ENCODE peak calls at places on chromosomes 4 and X, in eight cellular contexts. I is fibroblast of pulmonary artery, H is neural crest cell, W is K562, S is foreskin keratinocyte, O is hepatocyte, N is cardiac fibroblast, Q is GM10248. Y is an unnamed sample.
A peak's percentile ranks its signal among the peaks of the same experiment; 100 is the strongest.

GRCh38 chr4:126221717-126222116 is 907.0 kb downstream of the FAT4 start:
- DNase-seq in S (no peak), W (no peak), N (no peak), I (no peak), H (no peak), Q (no peak), O (no peak), Y (no peak)

GRCh38 chr4:122836941-122837340 is 10.3 kb downstream of the FGF2 start:
- DNase-seq in N (peak; percentile 86), W (no peak), I (peak; percentile 35), H (no peak), O (no peak), Q (no peak), S (no peak), Y (no peak)

GRCh38 chrX:40240844-40241243 is 143.1 kb upstream of the BCOR start:
- DNase-seq in W (no peak), I (no peak), N (no peak), Q (no peak), S (no peak), O (peak; percentile 25), H (no peak), Y (no peak)

GRCh38 chrX:109749207-109749606 is 16.1 kb upstream of the ACSL4 start:
- DNase-seq in S (no peak), N (no peak), Q (no peak), O (no peak), H (no peak), W (no peak), I (no peak), Y (no peak)

GRCh38 chrX:141928432-141928831 is 24.7 kb downstream of the MAGEC1 start:
- DNase-seq in I (no peak), S (no peak), H (no peak), W (no peak), N (no peak), Q (no peak), O (no peak), Y (no peak)

GRCh38 chrX:146755214-146755613 is 54.4 kb upstream of the CXorf51B start:
- DNase-seq in N (no peak), S (no peak), Q (no peak), O (no peak), H (no peak), I (no peak), W (no peak), Y (no peak)

GRCh38 chr4:107742196-107742595 is 22.2 kb upstream of the PAPSS1 start:
- DNase-seq in W (no peak), I (no peak), N (no peak), Q (no peak), H (no peak), S (no peak), O (no peak), Y (no peak)

GRCh38 chr4:86032476-86033022 is 327.3 kb downstream of the MAPK10 start:
- DNase-seq in W (no peak), H (no peak), O (peak; percentile 63), I (peak; percentile 93), S (peak; percentile 94), N (peak; percentile 92), Q (no peak), Y (no peak)

GRCh38 chr4:18859468-18859867 is 837.9 kb upstream of the LCORL start:
- DNase-seq in I (no peak), W (no peak), O (no peak), Q (no peak), H (no peak), S (no peak), N (no peak), Y (no peak)

GRCh38 chr4:732480-732879 is 26.8 kb downstream of the PCGF3 start:
- DNase-seq in Q (no peak), N (no peak), I (no peak), O (no peak), W (no peak), S (no peak), H (no peak), Y (no peak)

GRCh38 chr4:70688795-70689231 is 481 bp downstream of the UTP3 start:
- DNase-seq in S (no peak), H (no peak), I (peak; percentile 20), O (peak; percentile 23), W (no peak), Q (no peak), N (no peak), Y (no peak)

GRCh38 chr4:140609548-140610425 is 41.0 kb upstream of the UCP1 start:
- DNase-seq in S (no peak), O (peak; percentile 59), W (peak; percentile 37), N (peak; percentile 70), I (peak; percentile 66), H (no peak), Q (peak; percentile 66), Y (no peak)

GRCh38 chr4:26343041-26343403 is 22.2 kb downstream of the RBPJ start:
- DNase-seq in O (no peak), Q (no peak), H (no peak), I (no peak), S (no peak), W (no peak), N (peak; percentile 33), Y (no peak)

GRCh38 chrX:148600131-148600530 is 99.7 kb downstream of the AFF2 start:
- DNase-seq in W (no peak), S (no peak), I (no peak), H (no peak), N (no peak), O (no peak), Q (no peak), Y (no peak)

GRCh38 chr4:7750972-7751371 is 188.7 kb downstream of the AFAP1 start:
- DNase-seq in O (no peak), W (no peak), H (no peak), I (no peak), Q (no peak), S (no peak), N (no peak), Y (no peak)

GRCh38 chrX:77446029-77446585 is 1.1 kb upstream of the FGF16 start:
- DNase-seq in I (no peak), S (no peak), H (no peak), W (no peak), N (no peak), Q (peak; percentile 18), O (peak; percentile 13), Y (no peak)

GRCh38 chr4:158775091-158775651 is 6.3 kb downstream of the FNIP2 start:
- DNase-seq in I (peak; percentile 79), S (no peak), N (peak; percentile 78), W (no peak), O (peak; percentile 36), H (no peak), Q (no peak), Y (no peak)

DNA sequence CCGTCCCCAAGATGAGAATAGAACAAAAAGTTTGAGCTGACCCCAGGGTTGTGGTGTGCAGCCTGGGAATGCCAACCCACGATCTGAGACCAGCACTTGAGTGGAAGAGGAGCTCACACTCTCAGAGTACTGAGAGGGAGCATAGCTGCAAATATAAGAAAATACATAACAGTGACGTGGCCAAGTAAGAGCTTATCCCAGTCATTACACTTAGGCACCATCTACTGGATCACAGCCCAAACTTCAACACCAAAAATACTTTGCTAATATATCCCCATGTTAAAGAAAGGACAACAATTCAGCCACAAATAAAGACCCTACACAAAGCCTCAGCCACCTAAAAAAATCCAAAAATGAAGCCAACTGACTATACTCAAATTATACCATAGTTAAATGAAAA is 33.3 kb upstream of the CXCL6 start:
- DNase-seq in Q (no peak), O (no peak), N (peak; percentile 38), I (no peak), H (no peak), S (no peak), W (no peak), Y (no peak)
- TF ChIP-seq CTCF in Q (no peak), O (no peak), N (peak; percentile 5), I (no peak), H (no peak), S (peak; percentile 19), W (peak; percentile 38), Y (no peak)

GRCh38 chrX:124228849-124229248 is 103.6 kb upstream of the TEX13D start:
- DNase-seq in Q (no peak), O (no peak), W (no peak), H (no peak), I (no peak), N (no peak), S (no peak), Y (no peak)
- TF ChIP-seq CTCF in Q (no peak), O (no peak), W (no peak), H (no peak), I (no peak), N (no peak), S (no peak), Y (peak; percentile 58)

GRCh38 chr4:56978750-56979303 is at the start of gene POLR2B:
- DNase-seq in H (peak; percentile 95), N (peak; percentile 96), W (peak; percentile 77), O (peak; percentile 96), Q (peak; percentile 87), S (peak; percentile 82), I (peak; percentile 95), Y (peak; percentile 81)

GRCh38 chr4:56976283-56976877 is 1.0 kb downstream of the NOA1 start:
- DNase-seq in S (peak; percentile 2), N (no peak), Q (peak; percentile 21), H (no peak), W (peak; percentile 20), I (no peak), O (no peak), Y (no peak)

GRCh38 chr4:56979674-56980073 is 978 bp downstream of the POLR2B start:
- DNase-seq in I (peak; percentile 46), O (peak; percentile 48), W (no peak), S (no peak), H (peak; percentile 14), Q (no peak), N (peak; percentile 48), Y (no peak)

GRCh38 chr4:56977321-56978012 is at the start of gene NOA1:
- DNase-seq in W (peak; percentile 89), I (peak; percentile 100), N (peak; percentile 100), O (peak; percentile 98), S (peak; percentile 96), Q (peak; percentile 94), H (peak; percentile 98), Y (peak; percentile 90)

GRCh38 chr4:56976878-56977320 is 507 bp downstream of the NOA1 start:
- DNase-seq in N (no peak), Q (peak; percentile 59), O (peak; percentile 84), I (no peak), S (peak; percentile 28), H (peak; percentile 41), W (peak; percentile 54), Y (peak; percentile 27)
- TF ChIP-seq CTCF in N (no peak), Q (peak; percentile 5), O (no peak), I (no peak), S (peak; percentile 34), H (peak; percentile 24), W (no peak), Y (no peak)

DNA sequence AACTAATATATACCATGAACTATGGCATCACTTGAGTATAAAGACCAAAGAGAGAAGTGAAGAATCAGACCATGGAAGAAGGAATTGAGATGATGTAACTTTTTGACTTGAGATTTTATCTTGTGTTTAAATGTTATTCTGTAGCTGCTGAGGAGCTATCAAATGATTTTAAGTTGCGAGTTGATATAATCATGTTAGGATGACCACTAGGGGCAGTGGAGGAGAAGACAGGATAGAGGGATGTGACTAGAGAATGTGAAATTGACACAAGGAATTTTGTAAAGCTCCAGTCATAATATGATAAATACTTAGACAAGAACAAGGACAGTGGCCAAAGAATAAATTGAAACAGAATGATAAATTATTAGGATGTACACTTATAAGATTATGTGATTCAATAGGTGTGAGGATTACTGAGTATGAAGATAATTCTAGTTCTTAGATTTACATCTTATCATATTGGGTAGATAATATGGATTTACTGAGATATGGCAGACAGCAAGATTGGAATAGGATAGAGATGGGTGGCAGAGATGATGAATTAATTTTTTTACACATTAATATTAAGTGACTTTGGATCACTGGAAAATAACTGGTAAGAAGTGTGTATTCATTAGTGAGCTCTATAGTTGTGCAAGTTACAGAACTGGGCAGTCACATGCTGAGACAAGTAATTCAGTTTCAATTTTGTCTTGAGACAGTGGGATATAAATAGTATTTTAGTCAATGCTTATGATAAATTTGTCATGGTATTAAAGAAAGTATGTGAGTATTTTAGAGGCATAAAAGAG is 816.0 kb upstream of the PCDH10 start:
- DNase-seq in Q (no peak), O (peak; percentile 14), H (no peak), S (peak; percentile 34), N (peak; percentile 1), I (peak; percentile 20), W (peak; percentile 11), Y (no peak)
- TF ChIP-seq CTCF in Q (peak; percentile 24), O (peak; percentile 28), H (peak; percentile 59), S (peak; percentile 51), N (no peak), I (peak; percentile 35), W (peak; percentile 29), Y (peak; percentile 12)

Y was measured in mesothelial cell of epicardium.